ENCODE peak calls at places on chromosomes 3 and 15, in ten cellular contexts. B, L, H, C, X, Q, U, D, M and O are unnamed samples.

GRCh38 chr15:40845511-40846284 is 1.9 kb downstream of the SPINT1 start:
- DNase-seq in Q (no peak), X (no peak), C (no peak), D (no peak), H (no peak), L (no peak), U (no peak), B (no peak), M (peak; percentile 50), O (no peak)

GRCh38 chr3:8069471-8069870 is 432.2 kb upstream of the LMCD1 start:
- DNase-seq in H (no peak), Q (no peak), B (no peak), C (no peak), M (no peak), U (no peak), X (no peak), D (no peak), L (no peak), O (no peak)

GRCh38 chr15:90342655-90343054 is 9.4 kb upstream of the ZNF774 start:
- DNase-seq in C (no peak), H (no peak), Q (no peak), L (no peak), B (no peak), U (no peak), X (peak; percentile 36), D (no peak), M (no peak), O (no peak)

GRCh38 chr3:129592362-129593150 is 13.9 kb downstream of the PLXND1 start:
- DNase-seq in U (no peak), X (peak; percentile 72), D (no peak), H (no peak), M (no peak), Q (peak; percentile 54), C (peak; percentile 47), L (no peak), B (no peak), O (no peak)

GRCh38 chr3:67384790-67385397 is 269.5 kb downstream of the SUCLG2 start:
- DNase-seq in D (peak; percentile 28), M (peak; percentile 8), Q (peak; percentile 78), B (no peak), L (peak; percentile 52), C (peak; percentile 80), H (no peak), X (peak; percentile 72), U (peak; percentile 70), O (no peak)

GRCh38 chr3:24688446-24689148 is 193.9 kb upstream of the THRB start:
- DNase-seq in M (no peak), C (no peak), B (no peak), U (peak; percentile 91), X (no peak), Q (peak; percentile 86), L (no peak), H (no peak), D (no peak), O (no peak)

GRCh38 chr15:60804986-60805949 is 326.3 kb upstream of the ICE2 start:
- DNase-seq in M (peak; percentile 88), D (no peak), U (peak; percentile 70), L (no peak), Q (peak; percentile 42), H (no peak), C (peak; percentile 85), X (peak; percentile 68), B (no peak), O (no peak)

GRCh38 chr15:74725241-74725774 is at the start of gene CYP1A1:
- DNase-seq in C (peak; percentile 85), B (peak; percentile 1), H (no peak), U (no peak), D (peak; percentile 34), L (no peak), Q (peak; percentile 8), X (peak; percentile 3), M (no peak), O (peak; percentile 18)

GRCh38 chr3:169403855-169404254 is 259.7 kb downstream of the MECOM start:
- DNase-seq in U (no peak), Q (peak; percentile 4), M (no peak), L (no peak), C (no peak), X (peak; percentile 79), D (no peak), H (no peak), B (no peak), O (no peak)

GRCh38 chr3:63975705-63976104 is 47.6 kb downstream of the PSMD6 start:
- DNase-seq in M (no peak), X (peak; percentile 75), C (peak; percentile 24), H (no peak), D (no peak), L (no peak), Q (peak; percentile 86), U (peak; percentile 75), B (no peak), O (peak; percentile 52)

GRCh38 chr3:100880845-100881244 is 112.4 kb downstream of the ABI3BP start:
- DNase-seq in L (no peak), B (no peak), M (no peak), Q (peak; percentile 36), H (no peak), D (no peak), X (peak; percentile 32), U (peak; percentile 24), C (no peak), O (no peak)

GRCh38 chr3:9384141-9384828 is 13.1 kb upstream of the SETD5 start:
- DNase-seq in D (no peak), C (no peak), L (no peak), H (no peak), X (peak; percentile 30), B (no peak), Q (peak; percentile 66), U (peak; percentile 72), M (no peak), O (no peak)